ENCODE peak calls at places on chromosomes 4 and X, in five cellular contexts. D is sciatic nerve, X is tibial artery, Y is LoVo, H is RWPE1. E is an unnamed sample.
A peak's percentile ranks its signal among the peaks of the same experiment; 100 is the strongest.

GRCh38 chr4:141074098-141074878 is 59.0 kb downstream of the RNF150 start:
- DNase-seq in D (no peak), X (no peak), Y (no peak), H (no peak), E (no peak)

GRCh38 chr4:102726068-102726467 is 34.7 kb downstream of the MANBA start:
- DNase-seq in D (no peak), X (no peak), Y (no peak), H (no peak), E (no peak)

GRCh38 chrX:151981129-151981528 is 6.7 kb upstream of the GABRE start:
- DNase-seq in D (no peak), X (no peak), Y (peak; percentile 62), H (peak; percentile 33), E (no peak)

GRCh38 chr4:39044947-39045734 is 12.9 kb upstream of the TMEM156 start:
- DNase-seq in D (no peak), X (peak; percentile 72), Y (no peak), H (peak; percentile 28), E (peak; percentile 54)

GRCh38 chr4:155959417-155959816 is 5.8 kb upstream of the CTSO start:
- DNase-seq in D (no peak), X (no peak), Y (no peak), H (no peak), E (no peak)

GRCh38 chr4:121191351-121191750 is 27.2 kb upstream of the TNIP3 start:
- DNase-seq in D (no peak), X (no peak), Y (no peak), H (no peak), E (no peak)

GRCh38 chrX:88438209-88438608 is 308.8 kb upstream of the CPXCR1 start:
- DNase-seq in D (no peak), X (no peak), Y (no peak), H (no peak), E (no peak)

GRCh38 chr4:3311489-3312171 is 18.8 kb downstream of the RGS12 start:
- DNase-seq in D (no peak), X (peak; percentile 39), Y (no peak), H (peak; percentile 23), E (peak; percentile 8)